ENCODE peak calls at places on chromosomes 4 and X, in seven cellular contexts. Z is lower lobe of right lung; X is tibial nerve; S is CD8-positive, alpha-beta T cell; R is hepatocyte; F is keratinocyte; O is GM23248. K is an unnamed sample. For H3K27me3, the result is how much of the 10 kb centered on the place peaks cover.

GRCh38 chr4:34108456-34108855 is 2135.9 kb downstream of the ARAP2 start:
- DNase-seq in O (peak), R (no peak), X (no peak), Z (no peak), S (no peak), F (no peak), K (peak)

GRCh38 chr4:100103671-100104070 is 86.6 kb downstream of the DDIT4L start:
- DNase-seq in Z (no peak), X (no peak), S (no peak), F (no peak), R (no peak), O (peak), K (no peak)

GRCh38 chrX:154731881-154732280 is 19.0 kb downstream of the GAB3 start:
- DNase-seq in X (no peak), Z (no peak), R (no peak), O (peak), F (no peak), S (no peak), K (no peak)

GRCh38 chr4:5707366-5708133 is 809 bp downstream of the EVC2 start:
- DNase-seq in F (no peak), R (no peak), X (no peak), S (no peak), Z (no peak), O (no peak), K (no peak)

GRCh38 chrX:140744085-140744484 is 34.5 kb downstream of the LINC00632 start:
- DNase-seq in S (no peak), O (no peak), F (no peak), X (no peak), R (no peak), Z (no peak), K (no peak)

GRCh38 chrX:154818916-154819770 is 13.9 kb upstream of the MPP1 start:
- DNase-seq in O (no peak), R (no peak), X (no peak), Z (no peak), F (no peak), S (no peak), K (no peak)

GRCh38 chr4:123701046-123701445 is 304.5 kb downstream of the SPRY1 start:
- DNase-seq in O (peak), Z (no peak), X (no peak), F (no peak), R (no peak), S (no peak), K (peak)

GRCh38 chr4:37584087-37584486 is 102.1 kb downstream of the RELL1 start:
- DNase-seq in O (no peak), Z (no peak), X (no peak), R (peak), F (no peak), S (no peak), K (no peak)

GRCh38 chr4:148790691-148791090 is 348.5 kb upstream of the NR3C2 start:
- DNase-seq in F (no peak), X (no peak), O (no peak), S (no peak), Z (no peak), R (no peak), K (peak)

GRCh38 chrX:54411732-54412131 is 28.5 kb upstream of the TSR2 start:
- DNase-seq in O (no peak), S (no peak), X (no peak), R (no peak), Z (no peak), F (no peak), K (no peak)

GRCh38 chr4:165779950-165780670 is 92.9 kb upstream of the TLL1 start:
- DNase-seq in S (no peak), F (no peak), X (no peak), R (no peak), Z (no peak), O (no peak), K (peak)

GRCh38 chr4:37453004-37453360 is 208.4 kb downstream of the NWD2 start:
- DNase-seq in X (no peak), F (peak), O (peak), Z (no peak), S (no peak), R (peak), K (peak)

GRCh38 chrX:135463937-135464336 is 42.2 kb downstream of the SMIM10L2A start:
- DNase-seq in F (no peak), R (no peak), S (no peak), X (no peak), Z (no peak), O (peak), K (peak)

GRCh38 chrX:138777230-138777629 is 65.7 kb upstream of the FGF13 start:
- DNase-seq in O (no peak), S (no peak), F (no peak), Z (no peak), X (no peak), R (no peak), K (no peak)

GRCh38 chr4:144666539-144667175 is 20.7 kb downstream of the HHIP start:
- DNase-seq in O (peak), X (no peak), R (no peak), S (no peak), F (peak), Z (no peak), K (peak)

GRCh38 chr4:845836-846251 is 19.9 kb upstream of the CPLX1 start:
- DNase-seq in F (no peak), Z (no peak), S (no peak), X (no peak), R (no peak), O (peak), K (peak)

GRCh38 chr4:56674984-56675383 is 6.1 kb downstream of the HOPX start:
- DNase-seq in F (no peak), O (no peak), Z (no peak), S (no peak), R (no peak), X (no peak), K (peak)

GRCh38 chrX:134554291-134554690 is 94.3 kb downstream of the HPRT1 start:
- DNase-seq in X (no peak), F (no peak), O (no peak), S (no peak), Z (no peak), R (no peak), K (no peak)

GRCh38 chr4:87679449-87680169 is 29.5 kb downstream of the DMP1 start:
- DNase-seq in O (peak), X (no peak), S (no peak), Z (no peak), F (peak), R (peak), K (peak)

GRCh38 chr4:170139764-170140163 is 50.0 kb upstream of the AADAT start:
- DNase-seq in X (no peak), S (no peak), Z (no peak), R (no peak), F (no peak), O (peak), K (peak)

GRCh38 chr4:26141916-26142638 is 178.7 kb upstream of the RBPJ start:
- DNase-seq in S (no peak), X (peak), F (no peak), O (peak), R (peak), Z (no peak), K (peak)

GRCh38 chr4:93183589-93183988 is 645.0 kb upstream of the ATOH1 start:
- DNase-seq in S (no peak), X (no peak), O (no peak), Z (no peak), F (no peak), R (no peak), K (peak)

GRCh38 chr4:175614880-175615279 is 197.2 kb downstream of the GPM6A start:
- DNase-seq in O (no peak), R (no peak), X (no peak), S (no peak), F (no peak), Z (no peak), K (no peak)

GRCh38 chrX:38214551-38214950 is 6.1 kb downstream of the SRPX start:
- DNase-seq in X (no peak), S (no peak), R (no peak), F (no peak), O (peak), Z (no peak), K (peak)

GRCh38 chrX:154805696-154806091 is 409 bp upstream of the MPP1 start:
- DNase-seq in O (peak), S (no peak), F (no peak), Z (no peak), X (no peak), R (no peak), K (peak)

GRCh38 chr4:31239886-31240285 is 519.7 kb downstream of the PCDH7 start:
- DNase-seq in X (no peak), Z (no peak), F (no peak), R (no peak), O (no peak), S (no peak), K (no peak)

GRCh38 chr4:187204389-187204920 is 480.8 kb upstream of the FAT1 start:
- DNase-seq in O (no peak), F (no peak), X (no peak), S (no peak), Z (no peak), R (no peak), K (no peak)

GRCh38 chr4:114606240-114606639 is 7.6 kb downstream of the UGT8 start:
- DNase-seq in O (no peak), X (no peak), Z (no peak), F (no peak), R (peak), S (no peak), K (no peak)

GRCh38 chrX:50704360-50704759 is 109.6 kb downstream of the SHROOM4 start:
- DNase-seq in O (peak), Z (no peak), X (no peak), R (no peak), S (no peak), F (no peak), K (peak)

DNA sequence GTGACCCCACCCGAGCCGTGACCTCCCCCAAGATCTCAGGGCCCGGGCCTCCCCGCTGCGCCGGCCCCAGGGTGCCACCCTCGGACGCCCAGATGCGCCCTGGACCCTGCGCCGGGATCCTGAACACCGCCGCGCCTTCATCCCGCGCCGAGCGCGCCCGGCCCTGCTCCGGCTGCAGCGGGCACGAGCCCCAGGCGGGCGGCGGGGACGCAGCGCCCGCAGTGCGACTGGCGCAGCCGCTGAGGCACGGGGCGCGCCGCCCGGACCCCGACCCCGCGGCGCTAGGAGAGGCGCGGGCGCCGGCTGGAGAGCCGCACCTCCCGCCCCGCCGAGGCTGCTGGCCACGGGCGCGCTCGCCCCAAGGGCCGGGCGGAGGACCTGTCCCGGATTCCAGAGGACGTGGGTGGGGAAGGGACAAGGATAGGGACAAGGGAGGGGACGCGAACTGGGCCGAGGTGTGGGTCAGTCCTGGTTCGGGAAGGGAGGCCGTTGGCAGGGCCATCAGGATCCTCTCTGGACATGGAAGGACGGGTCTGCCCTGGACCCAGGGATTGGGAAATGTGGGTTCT is 1.2 kb downstream of the ZFYVE28 start:
- DNase-seq in R (peak), S (no peak), Z (peak), O (peak), X (no peak), F (no peak), K (no peak)
- H3K27me3 ChIP-seq in R (half or more), S (under half), Z (under half), O (under half), X (under half), F (half or more), K (under half)

GRCh38 chr4:110613710-110614109 is 9.2 kb downstream of the PITX2 start:
- DNase-seq in F (no peak), Z (no peak), S (no peak), R (no peak), X (no peak), O (no peak), K (no peak)

GRCh38 chr4:110615366-110616161 is 7.3 kb downstream of the PITX2 start:
- DNase-seq in R (peak), F (no peak), X (no peak), Z (no peak), S (no peak), O (no peak), K (no peak)

GRCh38 chr4:110612631-110613269 is 10.1 kb downstream of the PITX2 start:
- DNase-seq in F (no peak), X (no peak), S (no peak), O (no peak), R (no peak), Z (no peak), K (no peak)

GRCh38 chr4:110614981-110615365 is 7.9 kb downstream of the PITX2 start:
- DNase-seq in R (no peak), S (no peak), F (no peak), X (no peak), O (no peak), Z (no peak), K (no peak)

GRCh38 chr4:110614173-110614948 is 8.5 kb downstream of the PITX2 start:
- DNase-seq in F (no peak), S (no peak), O (no peak), Z (no peak), X (no peak), R (no peak), K (no peak)
- H3K27me3 ChIP-seq in F (half or more), S (half or more), O (under half), Z (half or more), X (half or more), R (under half), K (half or more)

GRCh38 chrX:41785685-41786084 is 61.7 kb downstream of the GPR82 start:
- DNase-seq in R (no peak), Z (no peak), S (no peak), O (peak), F (no peak), X (no peak), K (peak)
- H3K27me3 ChIP-seq in R (under half), Z (under half), S (under half), O (under half), F (under half), X (under half), K (under half)

GRCh38 chrX:105609530-105609929 is 212.8 kb upstream of the NRK start:
- DNase-seq in X (no peak), Z (no peak), S (no peak), R (no peak), F (no peak), O (no peak), K (no peak)

GRCh38 chrX:105610401-105610800 is 211.9 kb upstream of the NRK start:
- DNase-seq in O (no peak), S (no peak), F (no peak), Z (no peak), X (no peak), R (no peak), K (peak)

GRCh38 chrX:105608745-105609144 is 213.6 kb upstream of the NRK start:
- DNase-seq in S (no peak), O (no peak), F (no peak), X (no peak), Z (no peak), R (no peak), K (peak)
- H3K27me3 ChIP-seq in S (under half), O (under half), F (under half), X (under half), Z (under half), R (under half), K (under half)